ENCODE peak calls at places on chromosomes 5 and 9, in four cellular contexts. One of them, this sample, is unnamed.

GRCh38 chr5:9347541-9348295 is 198.2 kb downstream of the SEMA5A start:
- DNase-seq in GM23248: peak
- DNase-seq in MM.1S: no peak
- DNase-seq in fibroblast of lung: no peak
- DNase-seq in this sample: no peak

GRCh38 chr5:115855959-115856358 is 14.2 kb downstream of the AP3S1 start:
- DNase-seq in GM23248: peak
- DNase-seq in MM.1S: no peak
- DNase-seq in fibroblast of lung: no peak
- DNase-seq in this sample: no peak

GRCh38 chr9:88820055-88820454 is 171.2 kb upstream of the S1PR3 start:
- DNase-seq in MM.1S: peak
- DNase-seq in GM23248: no peak
- DNase-seq in fibroblast of lung: peak
- DNase-seq in this sample: peak

GRCh38 chr9:36499156-36499886 is 73.4 kb upstream of the MELK start:
- DNase-seq in MM.1S: no peak
- DNase-seq in fibroblast of lung: no peak
- DNase-seq in GM23248: no peak
- DNase-seq in this sample: no peak

GRCh38 chr9:127567898-127568617 is 44.0 kb upstream of the STXBP1 start:
- DNase-seq in GM23248: peak
- DNase-seq in fibroblast of lung: peak
- DNase-seq in MM.1S: no peak
- DNase-seq in this sample: no peak

GRCh38 chr9:12719431-12719830 is 26.2 kb downstream of the TYRP1 start:
- DNase-seq in fibroblast of lung: peak
- DNase-seq in GM23248: peak
- DNase-seq in MM.1S: peak
- DNase-seq in this sample: no peak

GRCh38 chr5:144307726-144308125 is 137.1 kb downstream of the KCTD16 start:
- DNase-seq in GM23248: no peak
- DNase-seq in fibroblast of lung: no peak
- DNase-seq in MM.1S: no peak
- DNase-seq in this sample: no peak

GRCh38 chr5:180390441-180391190 is 37.5 kb upstream of the GFPT2 start:
- DNase-seq in GM23248: peak
- DNase-seq in MM.1S: no peak
- DNase-seq in fibroblast of lung: peak
- DNase-seq in this sample: no peak

GRCh38 chr5:77586101-77586500 is 52.4 kb downstream of the OTP start:
- DNase-seq in GM23248: no peak
- DNase-seq in MM.1S: no peak
- DNase-seq in fibroblast of lung: no peak
- DNase-seq in this sample: no peak

GRCh38 chr9:126248680-126249079 is 77.9 kb upstream of the MVB12B start:
- DNase-seq in GM23248: peak
- DNase-seq in MM.1S: no peak
- DNase-seq in fibroblast of lung: peak
- DNase-seq in this sample: peak

GRCh38 chr5:60944904-60945759 is at the start of the genes ERCC8 and NDUFAF2:
- DNase-seq in fibroblast of lung: peak
- DNase-seq in MM.1S: peak
- DNase-seq in GM23248: peak
- DNase-seq in this sample: peak

GRCh38 chr9:136587944-136588662 is 42.3 kb upstream of the NOTCH1 start:
- DNase-seq in GM23248: no peak
- DNase-seq in MM.1S: no peak
- DNase-seq in fibroblast of lung: no peak
- DNase-seq in this sample: no peak

GRCh38 chr5:64939772-64940510 is 171.2 kb downstream of the CWC27 start:
- DNase-seq in fibroblast of lung: peak
- DNase-seq in GM23248: peak
- DNase-seq in MM.1S: no peak
- DNase-seq in this sample: no peak

GRCh38 chr5:2007437-2007905 is 124.7 kb upstream of the IRX4 start:
- DNase-seq in MM.1S: no peak
- DNase-seq in fibroblast of lung: no peak
- DNase-seq in GM23248: no peak
- DNase-seq in this sample: no peak

GRCh38 chr5:1771149-1772065 is 28.2 kb downstream of the MRPL36 start:
- DNase-seq in MM.1S: no peak
- DNase-seq in fibroblast of lung: no peak
- DNase-seq in GM23248: no peak
- DNase-seq in this sample: no peak

GRCh38 chr9:13885258-13885657 is 428.7 kb downstream of the NFIB start:
- DNase-seq in GM23248: no peak
- DNase-seq in MM.1S: no peak
- DNase-seq in fibroblast of lung: no peak
- DNase-seq in this sample: no peak

GRCh38 chr5:179114756-179115155 is 54.6 kb downstream of the ZNF354C start:
- DNase-seq in fibroblast of lung: no peak
- DNase-seq in GM23248: no peak
- DNase-seq in MM.1S: no peak
- DNase-seq in this sample: no peak

DNA sequence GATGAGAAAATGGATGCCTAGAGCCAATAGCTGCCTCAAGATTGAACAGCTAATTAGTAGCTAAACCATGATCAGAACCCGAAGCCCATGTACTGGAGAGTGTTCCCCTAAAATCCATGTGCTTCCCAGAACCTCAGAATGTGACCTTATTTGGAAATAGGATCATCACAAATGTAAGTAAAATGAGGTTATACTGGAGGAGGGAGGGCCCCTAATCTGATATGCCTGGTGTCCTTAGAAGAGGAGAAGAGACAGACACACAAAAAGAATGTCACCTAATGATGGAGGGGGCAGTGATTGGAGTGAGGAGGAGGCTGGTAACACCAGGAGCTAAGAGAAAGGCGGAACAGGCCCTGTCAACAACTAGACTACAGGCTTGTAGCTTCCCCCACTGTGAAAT is 41.3 kb upstream of the FBP1 start:
- DNase-seq in MM.1S: no peak
- DNase-seq in fibroblast of lung: no peak
- DNase-seq in GM23248: no peak
- DNase-seq in this sample: no peak
- H2AFZ ChIP-seq in MM.1S: no peak
- H2AFZ ChIP-seq in fibroblast of lung: no peak
- H2AFZ ChIP-seq in GM23248: peak
- H2AFZ ChIP-seq in this sample: no peak

GRCh38 chr5:126778675-126779403 is 1.9 kb downstream of the LMNB1 start:
- DNase-seq in fibroblast of lung: peak
- DNase-seq in MM.1S: peak
- DNase-seq in GM23248: no peak
- DNase-seq in this sample: no peak
- H2AFZ ChIP-seq in fibroblast of lung: peak
- H2AFZ ChIP-seq in MM.1S: peak
- H2AFZ ChIP-seq in GM23248: peak
- H2AFZ ChIP-seq in this sample: peak

GRCh38 chr9:19975499-19975898 is 186.7 kb upstream of the SLC24A2 start:
- DNase-seq in fibroblast of lung: no peak
- DNase-seq in GM23248: no peak
- DNase-seq in MM.1S: no peak
- DNase-seq in this sample: peak

DNA sequence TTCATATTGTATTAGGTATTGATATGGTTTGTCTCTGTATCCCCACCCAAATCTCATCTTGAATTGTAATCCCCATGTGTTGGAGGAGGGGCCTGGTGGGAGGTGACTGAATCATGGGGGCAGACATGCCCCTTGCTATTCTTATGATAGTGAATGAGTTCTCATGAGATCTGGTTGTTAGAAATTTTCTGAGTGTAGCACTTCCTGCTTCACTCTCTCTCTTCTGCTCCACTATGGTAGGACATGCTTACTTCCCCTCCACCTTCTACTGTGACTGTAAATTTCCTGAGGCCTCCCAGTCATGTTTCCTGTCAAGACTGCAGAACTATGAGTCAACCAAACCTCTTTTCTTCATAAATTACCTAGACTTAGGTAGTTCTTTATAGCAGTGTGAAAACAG is 187.4 kb upstream of the SLC24A2 start:
- DNase-seq in fibroblast of lung: no peak
- DNase-seq in GM23248: no peak
- DNase-seq in MM.1S: no peak
- DNase-seq in this sample: peak
- H2AFZ ChIP-seq in fibroblast of lung: no peak
- H2AFZ ChIP-seq in GM23248: no peak
- H2AFZ ChIP-seq in MM.1S: no peak
- H2AFZ ChIP-seq in this sample: peak

DNA sequence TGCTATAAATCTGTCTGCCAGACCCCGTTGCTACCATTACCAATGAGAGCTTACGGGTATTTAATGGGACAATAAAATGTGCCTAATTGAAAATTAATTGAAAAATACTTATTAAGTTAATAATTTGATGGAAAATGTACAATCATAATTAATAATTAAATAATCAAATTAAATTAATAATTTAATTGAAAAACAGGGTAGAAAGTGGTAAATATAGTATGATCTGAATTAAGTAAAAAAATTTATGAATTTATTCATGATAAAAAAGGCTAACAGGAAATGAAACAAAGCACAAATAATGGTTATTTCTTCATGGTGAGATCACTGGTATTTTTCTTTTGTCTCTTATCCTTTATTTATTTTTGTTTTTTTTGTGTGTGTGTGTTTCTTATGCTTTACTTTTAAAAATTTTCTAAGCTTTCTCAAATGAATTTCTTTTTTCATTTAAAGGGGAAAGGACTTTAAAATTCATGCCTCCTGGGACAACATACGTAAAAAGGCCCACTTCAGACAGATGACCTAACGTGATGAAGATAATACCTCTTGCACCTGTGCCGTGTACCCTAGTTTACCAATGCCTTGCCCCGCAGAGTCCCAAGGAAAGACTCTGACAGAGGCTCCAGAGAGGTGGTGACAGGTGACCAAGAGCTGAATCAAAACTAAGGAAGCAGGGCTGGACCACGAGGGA is 24.0 kb upstream of the RXRA start:
- DNase-seq in MM.1S: no peak
- DNase-seq in GM23248: no peak
- DNase-seq in fibroblast of lung: no peak
- DNase-seq in this sample: no peak
- H2AFZ ChIP-seq in MM.1S: no peak
- H2AFZ ChIP-seq in GM23248: no peak
- H2AFZ ChIP-seq in fibroblast of lung: no peak
- H2AFZ ChIP-seq in this sample: no peak